ENCODE peak calls at places on chromosome 17, in nine cellular contexts. N is K562, Y is transverse colon, W is spleen, L is breast epithelium, M is suprapubic skin, F is stomach, E is GM23338, I is upper lobe of left lung. Z is an unnamed sample.

GRCh38 chr17:73705594-73705993 is 61.3 kb upstream of the SDK2 start:
- DNase-seq in I (no peak), L (no peak), E (no peak), F (no peak), Y (no peak), N (no peak), W (no peak), M (no peak), Z (no peak)

GRCh38 chr17:80696456-80696855 is 151.8 kb downstream of the RPTOR start:
- DNase-seq in N (no peak), M (no peak), Y (no peak), I (no peak), F (no peak), L (no peak), E (no peak), W (no peak), Z (no peak)

GRCh38 chr17:51814521-51814920 is 344.0 kb downstream of the CA10 start:
- DNase-seq in L (no peak), I (no peak), F (no peak), E (no peak), Y (peak), W (no peak), N (no peak), M (no peak), Z (no peak)

GRCh38 chr17:55093358-55093757 is 124.8 kb downstream of the STXBP4 start:
- DNase-seq in M (no peak), N (no peak), Y (no peak), F (no peak), L (no peak), I (no peak), W (no peak), E (no peak), Z (no peak)

GRCh38 chr17:61118871-61119270 is 280.8 kb upstream of the TBX2 start:
- DNase-seq in W (no peak), N (no peak), Y (no peak), M (no peak), I (no peak), L (no peak), E (no peak), F (no peak), Z (no peak)

GRCh38 chr17:40069751-40070643 is 7.2 kb downstream of the THRA start:
- DNase-seq in I (peak), E (peak), L (no peak), W (no peak), M (no peak), N (peak), F (peak), Y (peak), Z (peak)

GRCh38 chr17:78600181-78600651 is 23.0 kb upstream of the DNAH17 start:
- DNase-seq in M (no peak), Y (no peak), E (no peak), W (peak), L (no peak), N (no peak), I (no peak), F (no peak), Z (no peak)

GRCh38 chr17:44915321-44915726 is at the start of gene GFAP:
- DNase-seq in E (no peak), Y (no peak), W (peak), I (no peak), M (peak), N (no peak), L (peak), F (no peak), Z (no peak)

GRCh38 chr17:75516619-75517276 is 420 bp downstream of the TSEN54 start:
- DNase-seq in W (peak), E (peak), L (no peak), F (no peak), I (no peak), M (no peak), N (no peak), Y (peak), Z (no peak)

GRCh38 chr17:17741346-17742023 is 60.2 kb downstream of the RAI1 start:
- DNase-seq in L (no peak), F (no peak), M (no peak), Y (no peak), W (no peak), I (no peak), E (peak), N (no peak), Z (no peak)

GRCh38 chr17:8375738-8376259 is 705 bp downstream of the KRABD2 start:
- DNase-seq in M (no peak), I (no peak), L (no peak), W (no peak), E (peak), F (no peak), N (no peak), Y (no peak), Z (no peak)

GRCh38 chr17:16938031-16938430 is 33.9 kb downstream of the TNFRSF13B start:
- DNase-seq in Y (peak), E (no peak), W (peak), M (peak), I (no peak), L (peak), F (peak), N (no peak), Z (no peak)

GRCh38 chr17:53006006-53006405 is 816.7 kb upstream of the KIF2B start:
- DNase-seq in E (no peak), Y (no peak), F (no peak), I (no peak), N (no peak), W (no peak), M (no peak), L (no peak), Z (no peak)
- TF ChIP-seq POLR2AphosphoS5 in E (no peak), Y (no peak), F (no peak), I (no peak), N (no peak), W (no peak), M (no peak), L (no peak), Z (no peak)

GRCh38 chr17:30551666-30552339 is 74.6 kb downstream of the GOSR1 start:
- DNase-seq in I (no peak), L (no peak), E (no peak), F (peak), Y (no peak), W (no peak), M (no peak), N (no peak), Z (no peak)

GRCh38 chr17:30555942-30556341 is 78.7 kb downstream of the GOSR1 start:
- DNase-seq in Y (no peak), L (no peak), I (no peak), E (no peak), N (no peak), W (no peak), M (no peak), F (peak), Z (no peak)

GRCh38 chr17:30550512-30551273 is 73.5 kb downstream of the GOSR1 start:
- DNase-seq in N (peak), Y (peak), F (peak), E (no peak), W (peak), L (no peak), I (no peak), M (no peak), Z (no peak)

GRCh38 chr17:30554839-30555751 is 77.9 kb downstream of the GOSR1 start:
- DNase-seq in Y (no peak), F (peak), W (peak), M (no peak), N (no peak), I (peak), L (no peak), E (peak), Z (no peak)

DNA sequence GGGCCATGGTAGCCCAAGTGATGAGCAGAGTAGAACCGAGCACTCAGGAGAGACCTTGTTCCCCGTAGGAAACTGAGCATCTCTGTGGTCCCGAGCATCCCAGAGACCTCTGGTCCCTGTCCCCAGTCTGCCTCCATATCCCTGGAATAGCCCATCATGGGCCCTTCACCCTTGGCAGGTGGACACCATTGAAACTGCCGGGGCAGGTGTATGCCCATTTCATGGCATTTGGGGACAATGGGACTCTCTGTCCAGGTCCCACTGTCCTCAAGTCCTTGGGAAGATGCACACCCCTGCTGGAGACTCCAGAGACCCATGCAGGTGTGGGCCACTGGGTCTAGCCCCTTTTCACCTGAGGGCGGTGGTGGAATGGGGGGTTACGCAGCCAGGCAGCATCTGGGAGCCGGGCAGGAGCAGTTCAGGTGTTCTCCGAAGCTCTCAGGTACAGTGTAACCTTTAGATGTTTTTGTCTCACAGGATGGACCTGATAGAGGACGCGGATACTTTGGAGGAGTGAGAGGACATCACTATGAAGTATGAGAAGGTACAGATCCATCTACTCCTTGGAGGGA is 75.9 kb downstream of the GOSR1 start:
- DNase-seq in L (no peak), F (peak), W (no peak), M (peak), N (no peak), Y (no peak), I (no peak), E (no peak), Z (no peak)
- TF ChIP-seq POLR2AphosphoS5 in L (no peak), F (no peak), W (no peak), M (no peak), N (no peak), Y (no peak), I (no peak), E (no peak), Z (no peak)

GRCh38 chr17:731943-732787 is at the start of gene TLCD3A:
- DNase-seq in M (no peak), N (peak), F (peak), I (peak), W (peak), Y (peak), L (no peak), E (peak), Z (peak)
- TF ChIP-seq POLR2AphosphoS5 in M (peak), N (no peak), F (no peak), I (no peak), W (peak), Y (peak), L (no peak), E (no peak), Z (no peak)

GRCh38 chr17:82243648-82244412 is 15.0 kb downstream of the SLC16A3 start:
- DNase-seq in L (no peak), F (no peak), I (no peak), Y (no peak), E (no peak), W (no peak), M (no peak), N (no peak), Z (peak)
- TF ChIP-seq POLR2AphosphoS5 in L (no peak), F (no peak), I (no peak), Y (no peak), E (no peak), W (no peak), M (no peak), N (no peak), Z (no peak)

GRCh38 chr17:37039269-37039668 is 90.5 kb downstream of the AATF start:
- DNase-seq in Y (no peak), L (no peak), I (no peak), E (no peak), M (no peak), N (no peak), W (no peak), F (no peak), Z (no peak)
- TF ChIP-seq POLR2AphosphoS5 in Y (no peak), L (no peak), I (no peak), E (no peak), M (no peak), N (no peak), W (no peak), F (no peak), Z (no peak)

Z was measured in sigmoid colon.